ENCODE peak calls at places on chromosomes 5 and 9, in eight cellular contexts. F is T-cell, U is epithelial cell of prostate, E is brain microvascular endothelial cell, Z is pancreas, R is NCI-H1694 treated with DMSO at 0.1 percent for 48 hours, N is right lobe of liver, T is Right ventricle myocardium inferior. C is an unnamed sample.

GRCh38 chr5:134113908-134114875 is at the start of gene TCF7:
- DNase-seq in F (peak; percentile 77), U (no peak), E (peak; percentile 20), Z (peak; percentile 75), R (peak; percentile 49), N (peak; percentile 89), T (peak; percentile 86), C (peak; percentile 82)

GRCh38 chr9:21677834-21678233 is 124.6 kb upstream of the MTAP start:
- DNase-seq in F (no peak), U (peak; percentile 97), E (peak; percentile 74), Z (no peak), R (no peak), N (no peak), T (no peak), C (no peak)

GRCh38 chr9:114163517-114163924 is 8.2 kb downstream of the COL27A1 start:
- DNase-seq in F (no peak), U (no peak), E (no peak), Z (peak; percentile 56), R (no peak), N (peak; percentile 94), T (no peak), C (peak; percentile 61)

GRCh38 chr9:129761901-129762359 is 9.1 kb upstream of the PTGES start:
- DNase-seq in F (no peak), U (no peak), E (peak; percentile 84), Z (no peak), R (no peak), N (no peak), T (no peak), C (peak; percentile 83)

GRCh38 chr5:133203317-133204305 is 151.8 kb downstream of the HSPA4 start:
- DNase-seq in F (no peak), U (no peak), E (no peak), Z (no peak), R (peak; percentile 55), N (no peak), T (no peak), C (no peak)

GRCh38 chr9:128901379-128901778 is 19.4 kb upstream of the PHYHD1 start:
- DNase-seq in F (no peak), U (no peak), E (no peak), Z (no peak), R (no peak), N (no peak), T (no peak), C (no peak)

GRCh38 chr5:68251386-68251785 is 35.8 kb downstream of the PIK3R1 start:
- DNase-seq in F (peak; percentile 33), U (no peak), E (no peak), Z (no peak), R (no peak), N (no peak), T (no peak), C (no peak)

GRCh38 chr9:108813951-108814601 is 41.7 kb downstream of the ACTL7B start:
- DNase-seq in F (no peak), U (peak; percentile 64), E (peak; percentile 53), Z (no peak), R (peak; percentile 23), N (no peak), T (no peak), C (peak; percentile 39)

GRCh38 chr5:41754857-41755256 is 115.4 kb downstream of the OXCT1 start:
- DNase-seq in F (no peak), U (no peak), E (no peak), Z (no peak), R (peak; percentile 3), N (no peak), T (no peak), C (no peak)

GRCh38 chr5:139760066-139761056 is 35.2 kb upstream of the PSD2 start:
- DNase-seq in F (no peak), U (no peak), E (peak; percentile 19), Z (no peak), R (peak; percentile 16), N (no peak), T (no peak), C (no peak)

GRCh38 chr5:91126448-91126847 is 256.7 kb downstream of the ARRDC3 start:
- DNase-seq in F (no peak), U (no peak), E (peak; percentile 33), Z (peak; percentile 48), R (no peak), N (no peak), T (no peak), C (no peak)

GRCh38 chr5:72133212-72133990 is 26.1 kb downstream of the MAP1B start:
- DNase-seq in F (no peak), U (peak; percentile 43), E (no peak), Z (no peak), R (no peak), N (no peak), T (no peak), C (no peak)

GRCh38 chr5:170493028-170493820 is 10.6 kb upstream of the KCNIP1 start:
- DNase-seq in F (no peak), U (no peak), E (no peak), Z (no peak), R (no peak), N (no peak), T (no peak), C (no peak)

GRCh38 chr9:108094676-108094993 is 605.1 kb upstream of the KLF4 start:
- DNase-seq in F (no peak), U (no peak), E (peak; percentile 24), Z (no peak), R (no peak), N (no peak), T (no peak), C (no peak)

GRCh38 chr5:92703991-92704390 is 877.0 kb downstream of the NR2F1-AS1 start:
- DNase-seq in F (no peak), U (no peak), E (no peak), Z (no peak), R (no peak), N (no peak), T (no peak), C (no peak)

GRCh38 chr5:142316051-142316450 is 8.8 kb downstream of the SPRY4 start:
- DNase-seq in F (peak; percentile 13), U (no peak), E (no peak), Z (no peak), R (peak; percentile 20), N (no peak), T (no peak), C (no peak)

GRCh38 chr5:35884125-35884788 is 27.6 kb downstream of the IL7R start:
- DNase-seq in F (no peak), U (peak; percentile 60), E (peak; percentile 70), Z (no peak), R (no peak), N (no peak), T (no peak), C (peak; percentile 99)

GRCh38 chr5:171867786-171868185 is 82.2 kb downstream of the SMIM23 start:
- DNase-seq in F (no peak), U (no peak), E (peak; percentile 12), Z (no peak), R (no peak), N (no peak), T (no peak), C (no peak)

GRCh38 chr5:149053027-149053705 is 9.7 kb downstream of the SH3TC2 start:
- DNase-seq in F (no peak), U (no peak), E (no peak), Z (no peak), R (no peak), N (no peak), T (no peak), C (no peak)

GRCh38 chr9:103082494-103082893 is 87.4 kb downstream of the CYLC2 start:
- DNase-seq in F (no peak), U (no peak), E (no peak), Z (no peak), R (no peak), N (no peak), T (no peak), C (no peak)

GRCh38 chr5:68960961-68961360 is 132.9 kb upstream of the SLC30A5 start:
- DNase-seq in F (no peak), U (no peak), E (no peak), Z (no peak), R (no peak), N (no peak), T (no peak), C (no peak)

GRCh38 chr5:5588386-5588785 is 165.9 kb downstream of the ICE1 start:
- DNase-seq in F (no peak), U (no peak), E (no peak), Z (no peak), R (no peak), N (no peak), T (no peak), C (no peak)

GRCh38 chr5:108661030-108661429 is 86.7 kb upstream of the FER start:
- DNase-seq in F (no peak), U (no peak), E (no peak), Z (no peak), R (no peak), N (no peak), T (no peak), C (no peak)